ENCODE peak calls at places on chromosomes 16 and 17, in nine cellular contexts. One of them, this sample, is unnamed.

GRCh38 chr16:12268602-12269001 is 292.1 kb downstream of the SNX29 start:
- DNase-seq in AG09309: no peak
- DNase-seq in ovary: no peak
- DNase-seq in HFF-Myc: no peak
- DNase-seq in cardiac muscle cell: peak
- DNase-seq in fibroblast of pulmonary artery: peak
- DNase-seq in thoracic aorta: no peak
- DNase-seq in heart left ventricle: no peak
- DNase-seq in adrenal gland: no peak
- DNase-seq in this sample: no peak

GRCh38 chr17:57940653-57941329 is 14.4 kb downstream of the CUEDC1 start:
- DNase-seq in AG09309: no peak
- DNase-seq in ovary: no peak
- DNase-seq in HFF-Myc: no peak
- DNase-seq in cardiac muscle cell: no peak
- DNase-seq in fibroblast of pulmonary artery: no peak
- DNase-seq in thoracic aorta: no peak
- DNase-seq in heart left ventricle: no peak
- DNase-seq in adrenal gland: no peak
- DNase-seq in this sample: no peak

GRCh38 chr17:13865650-13866049 is 203.7 kb upstream of the COX10 start:
- DNase-seq in AG09309: no peak
- DNase-seq in ovary: no peak
- DNase-seq in HFF-Myc: no peak
- DNase-seq in cardiac muscle cell: no peak
- DNase-seq in fibroblast of pulmonary artery: no peak
- DNase-seq in thoracic aorta: no peak
- DNase-seq in heart left ventricle: no peak
- DNase-seq in adrenal gland: no peak
- DNase-seq in this sample: no peak

GRCh38 chr17:48586355-48586924 is 3.6 kb downstream of the HOXB3 start:
- DNase-seq in AG09309: no peak
- DNase-seq in ovary: no peak
- DNase-seq in HFF-Myc: no peak
- DNase-seq in cardiac muscle cell: no peak
- DNase-seq in fibroblast of pulmonary artery: no peak
- DNase-seq in thoracic aorta: no peak
- DNase-seq in heart left ventricle: no peak
- DNase-seq in adrenal gland: no peak
- DNase-seq in this sample: no peak

GRCh38 chr17:41784207-41784744 is 2.2 kb downstream of the JUP start:
- DNase-seq in AG09309: no peak
- DNase-seq in ovary: no peak
- DNase-seq in HFF-Myc: no peak
- DNase-seq in cardiac muscle cell: peak
- DNase-seq in fibroblast of pulmonary artery: peak
- DNase-seq in thoracic aorta: no peak
- DNase-seq in heart left ventricle: peak
- DNase-seq in adrenal gland: no peak
- DNase-seq in this sample: no peak

GRCh38 chr17:46991618-46992017 is 12.6 kb upstream of the RPRML start:
- DNase-seq in AG09309: no peak
- DNase-seq in ovary: no peak
- DNase-seq in HFF-Myc: no peak
- DNase-seq in cardiac muscle cell: no peak
- DNase-seq in fibroblast of pulmonary artery: no peak
- DNase-seq in thoracic aorta: no peak
- DNase-seq in heart left ventricle: no peak
- DNase-seq in adrenal gland: no peak
- DNase-seq in this sample: no peak

GRCh38 chr16:9092282-9092962 is 978 bp downstream of the HAPSTR1 start:
- DNase-seq in AG09309: no peak
- DNase-seq in ovary: peak
- DNase-seq in HFF-Myc: no peak
- DNase-seq in cardiac muscle cell: no peak
- DNase-seq in fibroblast of pulmonary artery: no peak
- DNase-seq in thoracic aorta: no peak
- DNase-seq in heart left ventricle: peak
- DNase-seq in adrenal gland: peak
- DNase-seq in this sample: no peak

GRCh38 chr16:75580-76501 is 2.2 kb upstream of the MPG start:
- DNase-seq in AG09309: peak
- DNase-seq in ovary: peak
- DNase-seq in HFF-Myc: no peak
- DNase-seq in cardiac muscle cell: peak
- DNase-seq in fibroblast of pulmonary artery: peak
- DNase-seq in thoracic aorta: no peak
- DNase-seq in heart left ventricle: peak
- DNase-seq in adrenal gland: peak
- DNase-seq in this sample: no peak

GRCh38 chr17:17403899-17404576 is 72.8 kb upstream of the MED9 start:
- DNase-seq in AG09309: no peak
- DNase-seq in ovary: no peak
- DNase-seq in HFF-Myc: no peak
- DNase-seq in cardiac muscle cell: no peak
- DNase-seq in fibroblast of pulmonary artery: no peak
- DNase-seq in thoracic aorta: no peak
- DNase-seq in heart left ventricle: no peak
- DNase-seq in adrenal gland: no peak
- DNase-seq in this sample: no peak

GRCh38 chr17:52155301-52155700 is 3.2 kb downstream of the CA10 start:
- DNase-seq in AG09309: no peak
- DNase-seq in ovary: no peak
- DNase-seq in HFF-Myc: no peak
- DNase-seq in cardiac muscle cell: no peak
- DNase-seq in fibroblast of pulmonary artery: no peak
- DNase-seq in thoracic aorta: no peak
- DNase-seq in heart left ventricle: no peak
- DNase-seq in adrenal gland: no peak
- DNase-seq in this sample: no peak

GRCh38 chr16:88347656-88348376 is 34.9 kb upstream of the ZNF469 start:
- DNase-seq in AG09309: no peak
- DNase-seq in ovary: no peak
- DNase-seq in HFF-Myc: no peak
- DNase-seq in cardiac muscle cell: no peak
- DNase-seq in fibroblast of pulmonary artery: no peak
- DNase-seq in thoracic aorta: no peak
- DNase-seq in heart left ventricle: no peak
- DNase-seq in adrenal gland: no peak
- DNase-seq in this sample: no peak

GRCh38 chr17:37220609-37220953 is 155.2 kb upstream of the C17orf78 start:
- DNase-seq in AG09309: no peak
- DNase-seq in ovary: no peak
- DNase-seq in HFF-Myc: no peak
- DNase-seq in cardiac muscle cell: peak
- DNase-seq in fibroblast of pulmonary artery: peak
- DNase-seq in thoracic aorta: no peak
- DNase-seq in heart left ventricle: no peak
- DNase-seq in adrenal gland: no peak
- DNase-seq in this sample: no peak

GRCh38 chr17:82984751-82985435 is 94.5 kb upstream of the METRNL start:
- DNase-seq in AG09309: no peak
- DNase-seq in ovary: no peak
- DNase-seq in HFF-Myc: no peak
- DNase-seq in cardiac muscle cell: no peak
- DNase-seq in fibroblast of pulmonary artery: no peak
- DNase-seq in thoracic aorta: no peak
- DNase-seq in heart left ventricle: no peak
- DNase-seq in adrenal gland: no peak
- DNase-seq in this sample: no peak

GRCh38 chr16:55510185-55510805 is 1.4 kb downstream of the LPCAT2 start:
- DNase-seq in AG09309: no peak
- DNase-seq in ovary: no peak
- DNase-seq in HFF-Myc: no peak
- DNase-seq in cardiac muscle cell: no peak
- DNase-seq in fibroblast of pulmonary artery: no peak
- DNase-seq in thoracic aorta: no peak
- DNase-seq in heart left ventricle: no peak
- DNase-seq in adrenal gland: no peak
- DNase-seq in this sample: no peak
- H3K4me3 ChIP-seq in AG09309: no peak
- H3K4me3 ChIP-seq in ovary: peak
- H3K4me3 ChIP-seq in HFF-Myc: peak
- H3K4me3 ChIP-seq in cardiac muscle cell: no peak
- H3K4me3 ChIP-seq in fibroblast of pulmonary artery: peak
- H3K4me3 ChIP-seq in thoracic aorta: peak
- H3K4me3 ChIP-seq in heart left ventricle: peak
- H3K4me3 ChIP-seq in adrenal gland: no peak
- H3K4me3 ChIP-seq in this sample: peak

DNA sequence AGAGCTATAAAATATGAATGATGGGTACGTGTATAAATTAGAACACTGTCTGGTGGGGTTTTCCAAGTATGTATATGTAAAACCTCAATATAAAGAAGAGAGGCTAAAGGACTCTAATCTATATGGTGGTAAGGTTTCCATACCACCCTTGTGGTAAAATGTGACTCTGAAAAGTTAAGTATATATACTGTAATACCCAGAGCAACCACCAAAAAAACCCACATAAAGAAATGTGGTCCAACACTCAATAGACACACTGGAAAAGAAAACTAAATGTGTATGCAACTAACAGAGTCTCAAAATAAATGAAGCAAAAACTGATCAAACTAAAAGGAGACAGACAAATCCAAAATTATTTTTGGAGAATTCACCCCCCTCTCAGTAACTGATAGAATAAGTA is 72.2 kb downstream of the XPO6 start:
- DNase-seq in AG09309: no peak
- DNase-seq in ovary: no peak
- DNase-seq in HFF-Myc: no peak
- DNase-seq in cardiac muscle cell: no peak
- DNase-seq in fibroblast of pulmonary artery: no peak
- DNase-seq in thoracic aorta: no peak
- DNase-seq in heart left ventricle: no peak
- DNase-seq in adrenal gland: no peak
- DNase-seq in this sample: no peak
- TF ChIP-seq CTCF in AG09309: no peak
- TF ChIP-seq CTCF in ovary: no peak
- TF ChIP-seq CTCF in HFF-Myc: no peak
- TF ChIP-seq CTCF in cardiac muscle cell: no peak
- TF ChIP-seq CTCF in fibroblast of pulmonary artery: no peak
- TF ChIP-seq CTCF in thoracic aorta: no peak
- TF ChIP-seq CTCF in heart left ventricle: no peak
- TF ChIP-seq CTCF in adrenal gland: no peak
- TF ChIP-seq CTCF in this sample: no peak

GRCh38 chr16:3051009-3051408 is 4.6 kb downstream of the MMP25 start:
- DNase-seq in AG09309: no peak
- DNase-seq in ovary: no peak
- DNase-seq in HFF-Myc: no peak
- DNase-seq in cardiac muscle cell: peak
- DNase-seq in fibroblast of pulmonary artery: no peak
- DNase-seq in thoracic aorta: no peak
- DNase-seq in heart left ventricle: no peak
- DNase-seq in adrenal gland: no peak
- DNase-seq in this sample: no peak

GRCh38 chr16:3050487-3050886 is 4.1 kb downstream of the MMP25 start:
- DNase-seq in AG09309: no peak
- DNase-seq in ovary: no peak
- DNase-seq in HFF-Myc: no peak
- DNase-seq in cardiac muscle cell: peak
- DNase-seq in fibroblast of pulmonary artery: no peak
- DNase-seq in thoracic aorta: no peak
- DNase-seq in heart left ventricle: no peak
- DNase-seq in adrenal gland: no peak
- DNase-seq in this sample: no peak

GRCh38 chr16:3047387-3047720 is 993 bp downstream of the MMP25 start:
- DNase-seq in AG09309: no peak
- DNase-seq in ovary: no peak
- DNase-seq in HFF-Myc: no peak
- DNase-seq in cardiac muscle cell: no peak
- DNase-seq in fibroblast of pulmonary artery: no peak
- DNase-seq in thoracic aorta: no peak
- DNase-seq in heart left ventricle: no peak
- DNase-seq in adrenal gland: no peak
- DNase-seq in this sample: no peak

GRCh38 chr16:3051489-3051888 is 5.1 kb downstream of the MMP25 start:
- DNase-seq in AG09309: no peak
- DNase-seq in ovary: no peak
- DNase-seq in HFF-Myc: no peak
- DNase-seq in cardiac muscle cell: no peak
- DNase-seq in fibroblast of pulmonary artery: no peak
- DNase-seq in thoracic aorta: no peak
- DNase-seq in heart left ventricle: no peak
- DNase-seq in adrenal gland: no peak
- DNase-seq in this sample: no peak

GRCh38 chr16:3049921-3050481 is 3.6 kb downstream of the MMP25 start:
- DNase-seq in AG09309: no peak
- DNase-seq in ovary: no peak
- DNase-seq in HFF-Myc: no peak
- DNase-seq in cardiac muscle cell: no peak
- DNase-seq in fibroblast of pulmonary artery: no peak
- DNase-seq in thoracic aorta: no peak
- DNase-seq in heart left ventricle: no peak
- DNase-seq in adrenal gland: no peak
- DNase-seq in this sample: no peak
- H3K4me3 ChIP-seq in AG09309: no peak
- H3K4me3 ChIP-seq in ovary: no peak
- H3K4me3 ChIP-seq in HFF-Myc: no peak
- H3K4me3 ChIP-seq in cardiac muscle cell: no peak
- H3K4me3 ChIP-seq in fibroblast of pulmonary artery: no peak
- H3K4me3 ChIP-seq in thoracic aorta: no peak
- H3K4me3 ChIP-seq in heart left ventricle: no peak
- H3K4me3 ChIP-seq in adrenal gland: no peak
- H3K4me3 ChIP-seq in this sample: no peak

GRCh38 chr16:24491721-24492120 is 47.6 kb upstream of the RBBP6 start:
- DNase-seq in AG09309: no peak
- DNase-seq in ovary: no peak
- DNase-seq in HFF-Myc: no peak
- DNase-seq in cardiac muscle cell: no peak
- DNase-seq in fibroblast of pulmonary artery: no peak
- DNase-seq in thoracic aorta: no peak
- DNase-seq in heart left ventricle: no peak
- DNase-seq in adrenal gland: no peak
- DNase-seq in this sample: no peak

GRCh38 chr16:24499193-24499814 is 40.1 kb upstream of the RBBP6 start:
- DNase-seq in AG09309: no peak
- DNase-seq in ovary: no peak
- DNase-seq in HFF-Myc: no peak
- DNase-seq in cardiac muscle cell: peak
- DNase-seq in fibroblast of pulmonary artery: peak
- DNase-seq in thoracic aorta: no peak
- DNase-seq in heart left ventricle: no peak
- DNase-seq in adrenal gland: no peak
- DNase-seq in this sample: no peak

GRCh38 chr16:24493859-24494258 is 45.5 kb upstream of the RBBP6 start:
- DNase-seq in AG09309: no peak
- DNase-seq in ovary: no peak
- DNase-seq in HFF-Myc: no peak
- DNase-seq in cardiac muscle cell: no peak
- DNase-seq in fibroblast of pulmonary artery: no peak
- DNase-seq in thoracic aorta: no peak
- DNase-seq in heart left ventricle: no peak
- DNase-seq in adrenal gland: no peak
- DNase-seq in this sample: no peak

DNA sequence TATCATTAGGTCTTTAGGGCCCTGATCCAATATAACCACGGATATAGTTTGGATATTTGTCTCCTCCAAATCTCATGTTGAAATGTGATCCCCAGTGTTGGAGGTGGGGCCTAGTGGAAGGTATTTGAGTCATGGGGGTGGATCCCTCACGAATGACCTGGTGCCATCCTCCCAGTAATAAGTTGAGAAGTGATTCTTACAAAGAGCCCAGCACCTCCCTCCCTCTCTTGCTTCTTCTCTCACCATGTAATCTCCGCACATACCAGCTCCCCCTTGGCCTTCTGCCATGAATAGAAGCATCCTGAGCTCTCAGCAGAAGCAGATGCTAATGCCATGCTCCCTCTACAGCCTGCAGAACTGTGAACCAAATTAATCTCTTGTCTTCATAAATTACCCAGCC is 42.0 kb upstream of the RBBP6 start:
- DNase-seq in AG09309: peak
- DNase-seq in ovary: no peak
- DNase-seq in HFF-Myc: no peak
- DNase-seq in cardiac muscle cell: peak
- DNase-seq in fibroblast of pulmonary artery: peak
- DNase-seq in thoracic aorta: no peak
- DNase-seq in heart left ventricle: no peak
- DNase-seq in adrenal gland: no peak
- DNase-seq in this sample: no peak
- TF ChIP-seq CTCF in AG09309: no peak
- TF ChIP-seq CTCF in ovary: no peak
- TF ChIP-seq CTCF in HFF-Myc: no peak
- TF ChIP-seq CTCF in cardiac muscle cell: no peak
- TF ChIP-seq CTCF in fibroblast of pulmonary artery: no peak
- TF ChIP-seq CTCF in thoracic aorta: no peak
- TF ChIP-seq CTCF in heart left ventricle: no peak
- TF ChIP-seq CTCF in adrenal gland: no peak
- TF ChIP-seq CTCF in this sample: no peak